ENCODE peak calls at places on chromosomes 13 and 19, in nine cellular contexts. P is neuronal stem cell, K is foreskin keratinocyte, L is body of pancreas, Z is PC-3, R is adrenal gland, T is H1, G is mammary epithelial cell, O is A673. A is an unnamed sample.

GRCh38 chr13:40191186-40191980 is 475.1 kb downstream of the FOXO1 start:
- DNase-seq in Z (no peak), R (no peak), K (no peak), O (no peak), T (no peak), L (no peak), P (no peak), G (no peak), A (no peak)

GRCh38 chr13:23378009-23378632 is 55.4 kb downstream of the SACS start:
- DNase-seq in L (no peak), G (peak), T (no peak), O (peak), R (peak), Z (peak), P (no peak), K (peak), A (peak)

GRCh38 chr13:30142502-30143211 is 164.7 kb downstream of the KATNAL1 start:
- DNase-seq in G (peak), R (peak), K (peak), O (peak), L (peak), Z (peak), T (no peak), P (no peak), A (no peak)

GRCh38 chr13:60583196-60583908 is 186.3 kb downstream of the TDRD3 start:
- DNase-seq in T (no peak), O (peak), L (no peak), R (no peak), P (no peak), Z (no peak), G (no peak), K (no peak), A (no peak)

GRCh38 chr13:30679483-30680330 is 55.6 kb upstream of the ALOX5AP start:
- DNase-seq in R (no peak), K (no peak), T (no peak), P (no peak), O (peak), G (no peak), L (no peak), Z (peak), A (no peak)

GRCh38 chr19:15264933-15265206 is 32.6 kb upstream of the EPHX3 start:
- DNase-seq in T (no peak), P (no peak), R (no peak), K (no peak), L (no peak), O (no peak), Z (no peak), G (no peak), A (no peak)

GRCh38 chr19:53977991-53978731 is 13.3 kb upstream of the CACNG6 start:
- DNase-seq in O (peak), K (no peak), Z (peak), R (peak), T (peak), L (peak), G (peak), P (peak), A (no peak)

GRCh38 chr19:17686592-17687042 is 1.5 kb downstream of the UNC13A start:
- DNase-seq in O (peak), R (peak), Z (peak), K (no peak), L (peak), G (no peak), T (peak), P (no peak), A (no peak)

GRCh38 chr13:27953671-27954405 is 15.3 kb downstream of the CDX2 start:
- DNase-seq in O (peak), P (peak), G (peak), R (peak), T (peak), L (peak), Z (peak), K (peak), A (peak)

GRCh38 chr19:33254245-33254824 is 28.7 kb upstream of the SLC7A10 start:
- DNase-seq in K (no peak), Z (no peak), R (no peak), T (no peak), G (no peak), P (no peak), L (no peak), O (no peak), A (no peak)

DNA sequence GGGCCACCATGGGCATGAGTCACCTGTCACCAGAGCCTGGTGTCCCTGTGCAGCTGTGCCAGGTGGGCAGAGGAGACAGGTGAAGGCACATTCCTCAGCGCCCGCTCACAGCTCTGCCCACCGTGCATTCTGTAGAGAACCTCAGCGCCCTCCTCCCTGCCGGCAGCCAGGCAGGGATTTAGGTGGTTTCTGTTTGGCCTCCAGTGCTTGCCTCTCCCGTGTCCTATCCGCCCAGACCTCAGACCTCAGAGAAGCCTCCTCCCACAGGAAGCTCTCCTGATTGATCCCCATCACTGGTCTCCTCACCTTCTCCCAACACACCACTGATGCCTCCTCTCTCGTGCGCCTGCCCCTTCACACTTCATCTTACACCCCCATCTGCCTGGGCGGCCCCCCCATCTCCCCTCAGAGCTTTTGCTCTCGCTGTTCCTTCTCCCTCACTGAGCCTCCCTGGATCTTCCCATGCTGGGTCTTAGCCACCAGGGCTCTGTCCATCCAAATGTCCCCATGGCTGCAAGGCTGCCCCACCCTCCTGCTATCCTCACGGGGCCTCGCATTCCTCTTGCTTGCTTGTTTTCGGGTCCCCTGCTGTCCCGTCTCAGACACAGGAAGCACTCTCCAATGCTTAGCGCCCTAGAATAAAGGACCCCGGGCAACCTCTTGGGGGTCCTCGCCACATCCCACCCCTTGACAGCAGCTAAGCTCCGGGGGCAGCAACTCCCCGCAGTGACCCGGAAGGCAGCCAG is 23.9 kb downstream of the SH3GL1 start:
- DNase-seq in P (no peak), R (no peak), T (no peak), K (no peak), G (peak), Z (peak), O (no peak), L (peak), A (no peak)
- H3K27ac ChIP-seq in P (no peak), R (peak), T (peak), K (no peak), G (peak), Z (peak), O (peak), L (peak), A (peak)

GRCh38 chr19:38062959-38063786 is 156.2 kb downstream of the SIPA1L3 start:
- DNase-seq in R (no peak), L (peak), T (no peak), K (no peak), G (no peak), O (no peak), P (no peak), Z (no peak), A (no peak)

GRCh38 chr19:38057954-38058690 is 151.1 kb downstream of the SIPA1L3 start:
- DNase-seq in Z (peak), T (no peak), K (no peak), O (no peak), L (peak), P (no peak), G (no peak), R (no peak), A (no peak)

GRCh38 chr19:38059897-38060296 is 152.9 kb downstream of the SIPA1L3 start:
- DNase-seq in L (no peak), Z (no peak), R (no peak), T (no peak), O (no peak), G (no peak), P (no peak), K (no peak), A (no peak)

GRCh38 chr19:38061294-38061693 is 154.3 kb downstream of the SIPA1L3 start:
- DNase-seq in T (no peak), K (peak), O (no peak), Z (peak), L (no peak), P (no peak), R (no peak), G (peak), A (no peak)

GRCh38 chr19:38060346-38060745 is 153.3 kb downstream of the SIPA1L3 start:
- DNase-seq in P (no peak), G (no peak), T (no peak), L (no peak), Z (no peak), O (no peak), R (no peak), K (no peak), A (no peak)
- H3K27ac ChIP-seq in P (no peak), G (no peak), T (no peak), L (no peak), Z (no peak), O (no peak), R (no peak), K (no peak), A (no peak)

DNA sequence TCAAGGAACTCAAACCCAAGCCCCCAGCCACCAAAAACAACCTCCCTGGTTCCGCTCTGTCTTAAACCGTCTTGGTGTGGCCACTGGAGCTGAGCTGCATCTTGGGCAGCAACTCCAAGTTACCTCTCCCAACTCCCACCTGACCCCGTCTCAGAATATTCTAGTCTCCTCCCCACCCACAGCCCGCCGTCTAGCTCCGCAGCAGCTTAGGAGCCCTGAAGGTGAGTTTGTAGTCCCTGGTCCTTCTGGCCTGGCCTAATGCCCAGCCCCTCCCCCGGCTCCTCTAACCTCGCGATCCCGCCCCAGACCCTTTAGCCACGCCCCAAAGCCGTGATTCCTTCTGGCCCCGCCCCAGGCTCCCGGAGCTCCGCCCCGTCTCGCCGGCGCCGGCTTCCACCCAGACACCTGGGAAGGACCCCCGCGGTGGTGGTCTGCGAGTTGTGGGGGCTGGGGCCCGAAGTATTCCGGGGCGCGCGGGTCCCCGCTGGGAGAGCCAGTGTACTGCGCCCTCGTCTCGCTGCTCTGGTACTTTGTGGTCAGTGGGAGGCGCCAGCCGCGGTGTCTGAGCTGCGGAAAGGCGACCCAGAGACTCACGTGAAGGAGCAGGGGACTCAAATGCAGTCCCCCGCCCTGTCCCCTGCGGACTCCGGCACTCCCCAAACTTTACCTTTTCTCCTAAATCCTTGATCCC is 2.5 kb upstream of the LHB start:
- DNase-seq in T (peak), L (peak), P (no peak), R (peak), K (no peak), G (peak), O (peak), Z (peak), A (no peak)
- H3K27ac ChIP-seq in T (no peak), L (peak), P (no peak), R (no peak), K (no peak), G (no peak), O (no peak), Z (no peak), A (no peak)

DNA sequence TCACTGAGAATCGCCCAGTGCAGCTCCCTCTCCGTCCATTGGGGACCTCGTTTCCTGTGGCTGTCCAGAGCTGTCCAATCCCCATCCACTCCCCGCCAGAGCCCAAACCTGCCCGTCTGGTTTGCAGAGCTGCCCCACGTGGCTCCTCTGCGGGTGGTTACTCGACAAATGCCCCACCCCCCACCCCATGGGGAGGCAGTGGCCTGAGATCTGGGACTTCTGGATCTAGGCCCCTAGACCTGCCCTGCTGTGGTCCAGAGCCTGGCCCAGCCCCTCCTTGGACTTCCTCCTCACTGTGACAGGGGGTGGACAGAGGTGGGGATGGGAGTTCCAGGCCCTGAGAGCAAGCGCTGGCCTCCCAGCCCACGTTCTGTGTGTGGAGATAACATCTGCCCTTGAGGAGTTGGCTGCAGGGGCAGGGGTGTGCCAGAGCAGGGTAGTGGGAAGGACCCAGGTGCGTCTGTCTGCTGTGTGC is 29.1 kb downstream of the PAK4 start:
- DNase-seq in G (peak), T (no peak), K (peak), P (no peak), L (peak), Z (peak), R (no peak), O (no peak), A (no peak)
- H3K27ac ChIP-seq in G (no peak), T (no peak), K (no peak), P (no peak), L (peak), Z (peak), R (no peak), O (no peak), A (no peak)

GRCh38 chr19:19071897-19072296 is 8.1 kb downstream of the SLC25A42 start:
- DNase-seq in Z (no peak), R (no peak), O (no peak), T (no peak), G (no peak), P (no peak), L (no peak), K (no peak), A (no peak)

GRCh38 chr19:19064098-19064722 is 416 bp downstream of the SLC25A42 start:
- DNase-seq in Z (no peak), G (no peak), L (no peak), T (no peak), O (no peak), R (no peak), P (no peak), K (no peak), A (no peak)

GRCh38 chr19:19064811-19065745 is 1.3 kb downstream of the SLC25A42 start:
- DNase-seq in R (no peak), O (peak), G (no peak), K (no peak), T (no peak), P (no peak), Z (peak), L (no peak), A (no peak)

GRCh38 chr19:19067276-19068072 is 3.7 kb downstream of the SLC25A42 start:
- DNase-seq in T (no peak), Z (no peak), R (no peak), P (no peak), O (peak), L (no peak), G (no peak), K (no peak), A (no peak)

GRCh38 chr19:19068659-19069509 is 5.1 kb downstream of the SLC25A42 start:
- DNase-seq in O (no peak), Z (no peak), R (no peak), T (no peak), P (no peak), L (no peak), K (no peak), G (no peak), A (no peak)
- H3K27ac ChIP-seq in O (peak), Z (no peak), R (peak), T (no peak), P (no peak), L (no peak), K (no peak), G (no peak), A (peak)